ENCODE peak calls at places on chromosomes 3 and 15, in six cellular contexts. U is H1, Q is neuronal stem cell, K is IMR-90, E is mesendoderm, P is trophoblast cell. O is an unnamed sample.

GRCh38 chr3:189563841-189564563 is 67.2 kb upstream of the TP63 start:
- DNase-seq in U (no peak), Q (no peak), K (peak), E (no peak), P (peak), O (peak)

GRCh38 chr3:20575153-20575552 is 389.1 kb upstream of the SGO1 start:
- DNase-seq in U (no peak), Q (no peak), K (peak), E (no peak), P (peak), O (peak)

GRCh38 chr3:101571028-101571895 is 2.7 kb upstream of the PCNP start:
- DNase-seq in U (no peak), Q (no peak), K (no peak), E (no peak), P (peak), O (no peak)

GRCh38 chr3:38630070-38630469 is 19.4 kb downstream of the SCN5A start:
- DNase-seq in U (no peak), Q (no peak), K (no peak), E (no peak), P (no peak), O (no peak)

GRCh38 chr15:85858586-85859375 is 64.1 kb upstream of the KLHL25 start:
- DNase-seq in U (peak), Q (peak), K (peak), E (peak), P (peak), O (peak)

GRCh38 chr15:91872356-91873132 is 19.0 kb downstream of the SLCO3A1 start:
- DNase-seq in U (no peak), Q (no peak), K (no peak), E (no peak), P (no peak), O (no peak)

GRCh38 chr3:125051715-125052581 is 3.8 kb downstream of the HEG1 start:
- DNase-seq in U (peak), Q (no peak), K (peak), E (peak), P (peak), O (peak)

GRCh38 chr3:131454501-131454900 is 48.3 kb downstream of the MRPL3 start:
- DNase-seq in U (no peak), Q (no peak), K (peak), E (no peak), P (peak), O (peak)

GRCh38 chr3:101676765-101677435 is at the start of gene ZBTB11:
- DNase-seq in U (peak), Q (peak), K (peak), E (peak), P (peak), O (peak)

GRCh38 chr3:190077646-190078045 is 43.1 kb downstream of the P3H2 start:
- DNase-seq in U (no peak), Q (no peak), K (no peak), E (no peak), P (no peak), O (no peak)

GRCh38 chr15:46296797-46297196 is 662.0 kb downstream of the SQOR start:
- DNase-seq in U (no peak), Q (no peak), K (no peak), E (no peak), P (no peak), O (no peak)

GRCh38 chr3:188230962-188231361 is 77.0 kb downstream of the LPP start:
- DNase-seq in U (no peak), Q (no peak), K (peak), E (no peak), P (no peak), O (peak)

GRCh38 chr3:72242326-72242725 is 457.4 kb upstream of the PROK2 start:
- DNase-seq in U (no peak), Q (no peak), K (no peak), E (no peak), P (no peak), O (no peak)

GRCh38 chr3:129330413-129330812 is 51.7 kb downstream of the HMCES start:
- DNase-seq in U (no peak), Q (no peak), K (peak), E (no peak), P (no peak), O (no peak)

GRCh38 chr3:120057029-120057428 is 37.2 kb downstream of the GSK3B start:
- DNase-seq in U (no peak), Q (no peak), K (no peak), E (no peak), P (peak), O (no peak)

GRCh38 chr3:9247361-9248231 is 1.9 kb downstream of the SRGAP3 start:
- DNase-seq in U (no peak), Q (no peak), K (no peak), E (no peak), P (no peak), O (no peak)

GRCh38 chr3:120153294-120153693 is 59.0 kb upstream of the GSK3B start:
- DNase-seq in U (no peak), Q (no peak), K (peak), E (peak), P (peak), O (peak)

GRCh38 chr3:141979050-141979671 is 102.7 kb downstream of the ATP1B3 start:
- DNase-seq in U (no peak), Q (no peak), K (peak), E (no peak), P (peak), O (peak)

GRCh38 chr15:93362821-93363220 is 273.8 kb upstream of the RGMA start:
- DNase-seq in U (no peak), Q (peak), K (no peak), E (peak), P (no peak), O (no peak)

GRCh38 chr3:124230432-124230831 is 238.5 kb upstream of the ROPN1 start:
- DNase-seq in U (no peak), Q (no peak), K (no peak), E (no peak), P (no peak), O (no peak)

GRCh38 chr3:59425942-59426341 is 376.1 kb upstream of the CFAP20DC start:
- DNase-seq in U (no peak), Q (no peak), K (no peak), E (no peak), P (no peak), O (no peak)

GRCh38 chr3:171615742-171616141 is 155.5 kb upstream of the TNIK start:
- DNase-seq in U (no peak), Q (no peak), K (peak), E (no peak), P (no peak), O (no peak)

GRCh38 chr15:90660195-90660995 is 56.8 kb upstream of the BLM start:
- DNase-seq in U (no peak), Q (no peak), K (peak), E (peak), P (peak), O (peak)

GRCh38 chr15:66720206-66721010 is 18.4 kb downstream of the SMAD6 start:
- DNase-seq in U (no peak), Q (no peak), K (peak), E (no peak), P (peak), O (peak)

GRCh38 chr15:43915820-43916660 is 89.2 kb downstream of the WDR76 start:
- DNase-seq in U (no peak), Q (no peak), K (no peak), E (peak), P (peak), O (no peak)
- H2BK120ac ChIP-seq in U (no peak), Q (no peak), K (peak), E (no peak), P (no peak), O (no peak)

GRCh38 chr3:149600619-149601018 is 57.2 kb downstream of the WWTR1 start:
- DNase-seq in U (no peak), Q (no peak), K (no peak), E (no peak), P (no peak), O (no peak)

GRCh38 chr3:149592758-149593240 is 65.0 kb downstream of the WWTR1 start:
- DNase-seq in U (no peak), Q (no peak), K (no peak), E (no peak), P (no peak), O (no peak)

GRCh38 chr3:149593416-149594160 is 64.2 kb downstream of the WWTR1 start:
- DNase-seq in U (no peak), Q (peak), K (no peak), E (no peak), P (no peak), O (no peak)

GRCh38 chr3:149599236-149599635 is 58.6 kb downstream of the WWTR1 start:
- DNase-seq in U (no peak), Q (no peak), K (no peak), E (no peak), P (no peak), O (no peak)

DNA sequence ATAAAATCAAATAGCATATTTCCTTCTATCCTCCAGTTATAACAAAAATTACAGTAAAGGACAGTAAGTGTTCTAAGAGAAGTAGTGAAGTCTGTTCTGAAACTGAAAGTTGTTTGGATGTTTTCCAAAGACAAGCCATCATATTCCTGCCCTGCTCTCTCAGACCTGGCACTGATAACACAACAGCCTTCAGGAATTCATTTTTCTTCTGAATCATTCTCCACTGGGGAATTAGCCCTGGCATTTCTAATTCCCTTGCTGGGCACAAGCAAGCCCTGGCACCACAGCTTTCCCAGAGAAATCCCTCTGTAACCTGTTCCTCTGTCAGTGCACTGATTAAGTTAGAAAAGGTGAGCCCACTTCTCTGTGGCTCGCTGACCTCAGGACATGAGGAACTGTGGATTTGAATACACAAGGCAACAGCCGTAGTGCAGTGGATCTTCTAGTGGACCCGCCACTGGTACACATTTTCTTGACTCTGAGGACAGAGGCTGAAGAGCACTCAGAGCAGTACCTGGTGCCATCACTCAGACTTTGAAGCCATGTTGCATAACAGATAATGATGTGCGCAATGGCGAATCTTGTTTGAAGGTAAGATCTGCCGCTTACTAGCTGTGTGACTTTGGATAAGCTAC is 61.6 kb downstream of the WWTR1 start:
- DNase-seq in U (no peak), Q (no peak), K (peak), E (no peak), P (no peak), O (no peak)
- H3K4me3 ChIP-seq in U (no peak), Q (no peak), K (no peak), E (no peak), P (no peak), O (peak)

GRCh38 chr3:134462236-134463059 is 23.3 kb downstream of the ANAPC13 start:
- DNase-seq in U (peak), Q (no peak), K (peak), E (no peak), P (peak), O (peak)
- H2BK120ac ChIP-seq in U (no peak), Q (no peak), K (peak), E (peak), P (peak), O (peak)

GRCh38 chr3:31815631-31816440 is 165.2 kb downstream of the OSBPL10 start:
- DNase-seq in U (no peak), Q (no peak), K (no peak), E (no peak), P (no peak), O (no peak)
- H3K4me3 ChIP-seq in U (no peak), Q (no peak), K (no peak), E (no peak), P (no peak), O (no peak)

DNA sequence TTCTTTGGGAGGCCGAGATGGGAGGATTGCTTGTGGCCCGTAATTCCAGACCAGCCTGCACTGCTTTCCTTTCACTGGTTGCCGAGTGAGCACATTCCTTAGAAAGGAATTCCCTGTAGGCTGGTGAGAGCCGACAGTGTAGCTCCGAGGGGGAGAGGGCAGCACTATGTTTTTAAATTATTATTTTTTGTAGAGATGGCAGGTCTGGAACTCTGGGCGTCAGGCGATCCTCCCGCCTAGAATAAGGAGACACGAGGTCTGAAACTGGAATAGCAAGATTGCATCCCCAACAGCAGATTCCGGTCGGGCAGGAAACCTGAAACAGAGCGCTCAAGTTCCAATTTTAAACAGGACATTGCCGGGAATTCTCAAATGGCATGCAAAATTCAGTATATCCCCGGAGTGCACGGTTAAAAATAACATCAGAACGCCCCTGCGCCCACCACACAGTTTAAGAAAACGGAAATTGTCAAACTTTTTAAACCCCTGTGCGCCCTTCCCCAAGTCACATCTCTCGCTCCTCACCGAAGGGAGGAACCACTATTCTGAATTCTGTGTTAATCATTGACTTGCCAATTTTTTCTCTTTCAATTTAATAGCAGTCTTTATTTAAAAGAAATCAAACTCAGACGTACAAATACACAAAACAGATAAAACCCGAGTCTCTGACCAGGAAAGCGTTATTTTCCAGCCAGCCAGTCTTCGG is 637 bp upstream of the RNU5B-1 start:
- DNase-seq in U (no peak), Q (peak), K (peak), E (peak), P (peak), O (peak)
- H2BK120ac ChIP-seq in U (peak), Q (peak), K (peak), E (peak), P (peak), O (peak)

O was measured in mesenchymal stem cell.